ENCODE peak calls at places on chromosome 3, in six cellular contexts. One of them, this sample, is unnamed.

GRCh38 chr3:193800138-193801043 is 207.4 kb downstream of the OPA1 start:
- DNase-seq in uterus: no peak
- DNase-seq in Peyer's patch: no peak
- DNase-seq in tibial nerve: no peak
- DNase-seq in HL-60: no peak
- DNase-seq in tibial artery: no peak
- DNase-seq in this sample: no peak

GRCh38 chr3:41198526-41198925 is 779 bp upstream of the CTNNB1 start:
- DNase-seq in HL-60: no peak
- DNase-seq in tibial artery: peak; percentile 36
- DNase-seq in uterus: peak; percentile 31
- DNase-seq in tibial nerve: peak; percentile 21
- DNase-seq in Peyer's patch: peak; percentile 41
- DNase-seq in this sample: no peak

GRCh38 chr3:63900459-63900858 is 11.7 kb downstream of the SCAANT1 start:
- DNase-seq in Peyer's patch: no peak
- DNase-seq in HL-60: no peak
- DNase-seq in tibial artery: no peak
- DNase-seq in uterus: no peak
- DNase-seq in tibial nerve: no peak
- DNase-seq in this sample: no peak

GRCh38 chr3:50292159-50292923 is at the start of gene IFRD2:
- DNase-seq in tibial nerve: peak; percentile 94
- DNase-seq in uterus: peak; percentile 96
- DNase-seq in HL-60: peak; percentile 98
- DNase-seq in Peyer's patch: peak; percentile 96
- DNase-seq in tibial artery: peak; percentile 98
- DNase-seq in this sample: peak; percentile 99

GRCh38 chr3:71127463-71128243 is 455.9 kb downstream of the FOXP1 start:
- DNase-seq in HL-60: no peak
- DNase-seq in tibial nerve: no peak
- DNase-seq in Peyer's patch: peak; percentile 41
- DNase-seq in uterus: no peak
- DNase-seq in tibial artery: no peak
- DNase-seq in this sample: no peak

GRCh38 chr3:66115858-66116654 is 77.3 kb upstream of the MAGI1 start:
- DNase-seq in tibial artery: peak; percentile 51
- DNase-seq in tibial nerve: no peak
- DNase-seq in Peyer's patch: no peak
- DNase-seq in uterus: peak; percentile 25
- DNase-seq in HL-60: no peak
- DNase-seq in this sample: no peak

GRCh38 chr3:158200973-158201372 is 91.1 kb downstream of the RSRC1 start:
- DNase-seq in tibial nerve: no peak
- DNase-seq in HL-60: no peak
- DNase-seq in uterus: no peak
- DNase-seq in Peyer's patch: no peak
- DNase-seq in tibial artery: no peak
- DNase-seq in this sample: no peak

GRCh38 chr3:177471733-177472480 is 274.6 kb upstream of the TBL1XR1 start:
- DNase-seq in uterus: no peak
- DNase-seq in Peyer's patch: no peak
- DNase-seq in tibial artery: no peak
- DNase-seq in HL-60: no peak
- DNase-seq in tibial nerve: no peak
- DNase-seq in this sample: no peak

GRCh38 chr3:113231827-113232253 is 20.5 kb downstream of the BOC start:
- DNase-seq in tibial nerve: no peak
- DNase-seq in tibial artery: no peak
- DNase-seq in Peyer's patch: no peak
- DNase-seq in uterus: no peak
- DNase-seq in HL-60: no peak
- DNase-seq in this sample: no peak

GRCh38 chr3:126835472-126836219 is 131.6 kb downstream of the CHCHD6 start:
- DNase-seq in tibial nerve: no peak
- DNase-seq in Peyer's patch: no peak
- DNase-seq in HL-60: no peak
- DNase-seq in uterus: no peak
- DNase-seq in tibial artery: no peak
- DNase-seq in this sample: no peak

GRCh38 chr3:151895478-151895877 is 22.0 kb downstream of the SUCNR1 start:
- DNase-seq in tibial nerve: no peak
- DNase-seq in uterus: no peak
- DNase-seq in tibial artery: no peak
- DNase-seq in Peyer's patch: no peak
- DNase-seq in HL-60: no peak
- DNase-seq in this sample: no peak

GRCh38 chr3:134294302-134294925 is 43.8 kb upstream of the RYK start:
- DNase-seq in HL-60: peak; percentile 21
- DNase-seq in tibial artery: no peak
- DNase-seq in uterus: no peak
- DNase-seq in tibial nerve: no peak
- DNase-seq in Peyer's patch: no peak
- DNase-seq in this sample: no peak

GRCh38 chr3:194333212-194333980 is 17.7 kb downstream of the CPN2 start:
- DNase-seq in HL-60: peak; percentile 86
- DNase-seq in uterus: peak; percentile 89
- DNase-seq in tibial artery: peak; percentile 82
- DNase-seq in tibial nerve: peak; percentile 78
- DNase-seq in Peyer's patch: peak; percentile 79
- DNase-seq in this sample: peak; percentile 97

GRCh38 chr3:100230715-100231114 is 30.1 kb upstream of the TBC1D23 start:
- DNase-seq in tibial artery: no peak
- DNase-seq in Peyer's patch: no peak
- DNase-seq in tibial nerve: no peak
- DNase-seq in HL-60: no peak
- DNase-seq in uterus: no peak
- DNase-seq in this sample: no peak

GRCh38 chr3:40268708-40269524 is 40.6 kb upstream of the EIF1B start:
- DNase-seq in uterus: no peak
- DNase-seq in tibial nerve: no peak
- DNase-seq in tibial artery: no peak
- DNase-seq in Peyer's patch: no peak
- DNase-seq in HL-60: no peak
- DNase-seq in this sample: no peak

GRCh38 chr3:67790043-67790442 is 135.6 kb upstream of the SUCLG2 start:
- DNase-seq in uterus: no peak
- DNase-seq in Peyer's patch: peak; percentile 51
- DNase-seq in tibial artery: no peak
- DNase-seq in tibial nerve: no peak
- DNase-seq in HL-60: peak; percentile 55
- DNase-seq in this sample: no peak

GRCh38 chr3:194134231-194134756 is 1.7 kb upstream of the HES1 start:
- DNase-seq in tibial artery: peak; percentile 69
- DNase-seq in Peyer's patch: peak; percentile 49
- DNase-seq in HL-60: peak; percentile 83
- DNase-seq in tibial nerve: peak; percentile 35
- DNase-seq in uterus: no peak
- DNase-seq in this sample: peak; percentile 90

GRCh38 chr3:37174532-37175126 is at the start of gene LRRFIP2:
- DNase-seq in HL-60: no peak
- DNase-seq in uterus: no peak
- DNase-seq in tibial nerve: no peak
- DNase-seq in Peyer's patch: no peak
- DNase-seq in tibial artery: no peak
- DNase-seq in this sample: no peak

GRCh38 chr3:25478964-25479726 is 51.1 kb downstream of the RARB start:
- DNase-seq in Peyer's patch: no peak
- DNase-seq in HL-60: no peak
- DNase-seq in uterus: no peak
- DNase-seq in tibial nerve: no peak
- DNase-seq in tibial artery: no peak
- DNase-seq in this sample: no peak

GRCh38 chr3:3172627-3173026 is 6.9 kb downstream of the CRBN start:
- DNase-seq in uterus: no peak
- DNase-seq in HL-60: no peak
- DNase-seq in tibial nerve: no peak
- DNase-seq in Peyer's patch: no peak
- DNase-seq in tibial artery: no peak
- DNase-seq in this sample: no peak

GRCh38 chr3:66583646-66584045 is 82.8 kb upstream of the LRIG1 start:
- DNase-seq in Peyer's patch: no peak
- DNase-seq in tibial artery: no peak
- DNase-seq in uterus: no peak
- DNase-seq in HL-60: no peak
- DNase-seq in tibial nerve: no peak
- DNase-seq in this sample: no peak

DNA sequence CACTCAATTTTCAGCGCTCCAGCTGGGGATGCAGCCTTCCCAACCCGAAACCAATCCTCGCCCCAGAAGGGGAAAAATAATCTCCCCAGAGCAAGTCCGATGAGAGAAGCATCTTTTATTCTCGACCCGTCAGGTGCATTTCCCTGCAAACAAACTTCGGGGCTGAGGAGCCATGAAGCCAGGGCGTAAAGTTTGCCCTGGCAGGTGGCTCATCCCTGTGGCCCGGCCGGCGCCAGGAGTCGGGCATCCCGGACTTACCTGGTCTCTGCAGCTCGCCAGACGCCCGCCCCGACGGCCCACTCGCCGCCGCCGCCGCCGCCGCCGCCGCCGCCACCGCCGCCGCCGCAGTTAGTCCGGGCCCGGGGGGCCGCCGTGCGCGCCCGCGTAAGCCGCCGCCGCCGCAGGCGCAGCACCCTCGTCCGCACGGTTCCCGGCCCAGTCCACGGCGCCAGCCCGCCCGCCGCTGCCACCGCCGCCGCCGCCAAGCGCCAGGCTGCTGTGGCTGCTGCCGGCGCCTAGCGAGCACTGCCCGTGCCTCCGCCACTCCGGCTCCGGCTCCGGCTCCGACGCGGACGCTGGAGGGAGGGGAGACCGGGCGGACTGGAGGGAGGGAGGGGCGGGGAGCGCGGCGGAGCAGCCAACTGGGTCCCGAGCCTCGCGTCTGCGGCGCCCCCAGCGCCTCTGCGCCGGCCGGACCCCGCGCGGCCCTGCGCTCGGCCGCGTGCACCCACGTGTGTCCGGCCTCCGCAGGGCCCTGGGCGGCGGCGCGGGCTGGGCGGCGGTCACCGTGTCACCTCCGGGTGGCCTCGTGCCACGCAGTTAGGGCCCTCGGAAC is at the start of gene CNTN3:
- DNase-seq in HL-60: no peak
- DNase-seq in Peyer's patch: no peak
- DNase-seq in uterus: no peak
- DNase-seq in tibial artery: no peak
- DNase-seq in tibial nerve: no peak
- DNase-seq in this sample: peak; percentile 72
- H3K27me3 ChIP-seq in HL-60: peaks cover 21% of the 10 kb centered on the region
- H3K27me3 ChIP-seq in Peyer's patch: no peaks in the 10 kb centered on the region
- H3K27me3 ChIP-seq in uterus: peaks cover 18% of the 10 kb centered on the region
- H3K27me3 ChIP-seq in tibial artery: no peaks in the 10 kb centered on the region
- H3K27me3 ChIP-seq in tibial nerve: peaks cover 9% of the 10 kb centered on the region
- H3K27me3 ChIP-seq in this sample: peaks cover 3% of the 10 kb centered on the region

GRCh38 chr3:190811775-190812480 is 50.6 kb downstream of the GMNC start:
- DNase-seq in Peyer's patch: no peak
- DNase-seq in uterus: no peak
- DNase-seq in HL-60: peak; percentile 48
- DNase-seq in tibial artery: no peak
- DNase-seq in tibial nerve: no peak
- DNase-seq in this sample: no peak
- TF ChIP-seq CTCF in Peyer's patch: peak; percentile 50
- TF ChIP-seq CTCF in uterus: no peak
- TF ChIP-seq CTCF in HL-60: peak; percentile 51
- TF ChIP-seq CTCF in tibial artery: no peak
- TF ChIP-seq CTCF in tibial nerve: peak; percentile 42
- TF ChIP-seq CTCF in this sample: peak; percentile 44

GRCh38 chr3:19146685-19147650 is 1.3 kb upstream of the KCNH8 start:
- DNase-seq in tibial artery: peak; percentile 36
- DNase-seq in Peyer's patch: peak; percentile 79
- DNase-seq in HL-60: peak; percentile 21
- DNase-seq in uterus: peak; percentile 62
- DNase-seq in tibial nerve: peak; percentile 35
- DNase-seq in this sample: peak; percentile 90

GRCh38 chr3:19151171-19151570 is 2.9 kb downstream of the KCNH8 start:
- DNase-seq in Peyer's patch: no peak
- DNase-seq in uterus: no peak
- DNase-seq in tibial artery: no peak
- DNase-seq in HL-60: no peak
- DNase-seq in tibial nerve: no peak
- DNase-seq in this sample: no peak

GRCh38 chr3:19149388-19149787 is 1.1 kb downstream of the KCNH8 start:
- DNase-seq in tibial nerve: no peak
- DNase-seq in Peyer's patch: no peak
- DNase-seq in HL-60: peak; percentile 7
- DNase-seq in tibial artery: no peak
- DNase-seq in uterus: no peak
- DNase-seq in this sample: no peak

GRCh38 chr3:19148768-19149091 is 420 bp downstream of the KCNH8 start:
- DNase-seq in HL-60: no peak
- DNase-seq in tibial nerve: no peak
- DNase-seq in Peyer's patch: no peak
- DNase-seq in tibial artery: no peak
- DNase-seq in uterus: no peak
- DNase-seq in this sample: no peak

GRCh38 chr3:19147905-19148767 is at the start of gene KCNH8:
- DNase-seq in Peyer's patch: peak; percentile 22
- DNase-seq in tibial nerve: no peak
- DNase-seq in uterus: peak; percentile 14
- DNase-seq in HL-60: no peak
- DNase-seq in tibial artery: no peak
- DNase-seq in this sample: peak; percentile 79
- H3K27me3 ChIP-seq in Peyer's patch: no peaks in the 10 kb centered on the region
- H3K27me3 ChIP-seq in tibial nerve: no peaks in the 10 kb centered on the region
- H3K27me3 ChIP-seq in uterus: no peaks in the 10 kb centered on the region
- H3K27me3 ChIP-seq in HL-60: peaks cover 26% of the 10 kb centered on the region
- H3K27me3 ChIP-seq in tibial artery: no peaks in the 10 kb centered on the region
- H3K27me3 ChIP-seq in this sample: peaks cover 4% of the 10 kb centered on the region

GRCh38 chr3:46085421-46086082 is 58.3 kb upstream of the XCR1 start:
- DNase-seq in tibial nerve: no peak
- DNase-seq in Peyer's patch: no peak
- DNase-seq in tibial artery: no peak
- DNase-seq in uterus: no peak
- DNase-seq in HL-60: no peak
- DNase-seq in this sample: no peak

GRCh38 chr3:46089237-46090011 is 62.1 kb upstream of the XCR1 start:
- DNase-seq in HL-60: peak; percentile 89
- DNase-seq in tibial nerve: peak; percentile 43
- DNase-seq in uterus: no peak
- DNase-seq in Peyer's patch: peak; percentile 55
- DNase-seq in tibial artery: peak; percentile 88
- DNase-seq in this sample: peak; percentile 91

GRCh38 chr3:46090161-46090591 is 62.9 kb upstream of the XCR1 start:
- DNase-seq in tibial nerve: no peak
- DNase-seq in tibial artery: no peak
- DNase-seq in HL-60: no peak
- DNase-seq in Peyer's patch: no peak
- DNase-seq in uterus: no peak
- DNase-seq in this sample: no peak

GRCh38 chr3:46086083-46086437 is 58.8 kb upstream of the XCR1 start:
- DNase-seq in tibial artery: no peak
- DNase-seq in tibial nerve: no peak
- DNase-seq in HL-60: no peak
- DNase-seq in Peyer's patch: no peak
- DNase-seq in uterus: no peak
- DNase-seq in this sample: no peak

DNA sequence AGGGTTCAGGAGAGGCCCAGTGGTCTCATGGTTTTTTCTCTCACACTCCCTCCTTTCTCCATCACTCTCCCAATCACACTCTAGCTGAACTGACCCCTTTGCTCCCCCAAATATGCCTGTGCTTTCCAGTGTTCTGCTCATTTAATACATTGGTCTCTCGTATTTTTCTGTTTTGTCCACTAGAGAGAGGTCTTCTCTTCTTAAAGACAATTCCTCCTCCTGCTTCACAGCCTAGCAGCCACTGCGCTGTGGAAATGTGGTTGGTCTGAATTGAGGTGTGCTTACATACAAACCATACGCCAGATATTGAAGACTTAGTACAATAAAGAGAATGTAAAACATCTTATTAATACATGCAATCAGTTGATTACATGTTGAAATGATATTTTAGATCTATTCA is 60.6 kb upstream of the XCR1 start:
- DNase-seq in tibial artery: peak; percentile 51
- DNase-seq in uterus: no peak
- DNase-seq in Peyer's patch: peak; percentile 50
- DNase-seq in HL-60: peak; percentile 80
- DNase-seq in tibial nerve: no peak
- DNase-seq in this sample: no peak
- TF ChIP-seq CTCF in tibial artery: no peak
- TF ChIP-seq CTCF in uterus: peak; percentile 23
- TF ChIP-seq CTCF in Peyer's patch: peak; percentile 27
- TF ChIP-seq CTCF in HL-60: no peak
- TF ChIP-seq CTCF in tibial nerve: no peak
- TF ChIP-seq CTCF in this sample: peak; percentile 28